ENCODE peak calls at places on chromosome 18, in five cellular contexts. Y is hepatocyte, F is mammary epithelial cell, X is PC-3, Q is IMR-90. P is an unnamed sample. For H3K4me1, the result is how much of the 10 kb centered on the place peaks cover.

GRCh38 chr18:48186861-48187260 is 222.3 kb downstream of the ZBTB7C start:
- DNase-seq in Y (no peak), F (no peak), X (no peak), Q (no peak), P (no peak)

GRCh38 chr18:32480581-32480980 is 9.9 kb upstream of the GAREM1 start:
- DNase-seq in Y (peak), F (peak), X (no peak), Q (peak), P (no peak)

GRCh38 chr18:78902795-78903435 is 76.7 kb upstream of the SALL3 start:
- DNase-seq in Y (no peak), F (no peak), X (no peak), Q (no peak), P (no peak)

GRCh38 chr18:63317556-63317946 is 2.0 kb downstream of the BCL2 start:
- DNase-seq in Y (no peak), F (no peak), X (no peak), Q (no peak), P (no peak)

GRCh38 chr18:50465211-50466153 is 90.6 kb downstream of the SKA1 start:
- DNase-seq in Y (no peak), F (peak), X (no peak), Q (no peak), P (no peak)

GRCh38 chr18:38262666-38263065 is 697.1 kb upstream of the CELF4 start:
- DNase-seq in Y (no peak), F (no peak), X (no peak), Q (no peak), P (no peak)

GRCh38 chr18:72152935-72153334 is 391.2 kb downstream of the CBLN2 start:
- DNase-seq in Y (no peak), F (no peak), X (no peak), Q (no peak), P (no peak)

GRCh38 chr18:42340423-42341009 is 385.5 kb downstream of the PIK3C3 start:
- DNase-seq in Y (no peak), F (no peak), X (no peak), Q (no peak), P (no peak)

GRCh38 chr18:11154369-11154982 is 5.1 kb upstream of the PIEZO2 start:
- DNase-seq in Y (peak), F (peak), X (peak), Q (peak), P (peak)

GRCh38 chr18:12497296-12497695 is 89.6 kb downstream of the PRELID3A start:
- DNase-seq in Y (no peak), F (peak), X (peak), Q (no peak), P (no peak)

GRCh38 chr18:62209046-62209445 is 22.0 kb downstream of the RELCH start:
- DNase-seq in Y (no peak), F (no peak), X (no peak), Q (no peak), P (peak)
- H3K4me1 ChIP-seq in Y (under half), F (under half), X (under half), Q (under half), P (under half)

GRCh38 chr18:9796933-9797549 is 88.7 kb upstream of the TXNDC2 start:
- DNase-seq in Y (no peak), F (no peak), X (peak), Q (no peak), P (no peak)
- H2AFZ ChIP-seq in Y (no peak), F (peak), X (peak), Q (no peak), P (no peak)

DNA sequence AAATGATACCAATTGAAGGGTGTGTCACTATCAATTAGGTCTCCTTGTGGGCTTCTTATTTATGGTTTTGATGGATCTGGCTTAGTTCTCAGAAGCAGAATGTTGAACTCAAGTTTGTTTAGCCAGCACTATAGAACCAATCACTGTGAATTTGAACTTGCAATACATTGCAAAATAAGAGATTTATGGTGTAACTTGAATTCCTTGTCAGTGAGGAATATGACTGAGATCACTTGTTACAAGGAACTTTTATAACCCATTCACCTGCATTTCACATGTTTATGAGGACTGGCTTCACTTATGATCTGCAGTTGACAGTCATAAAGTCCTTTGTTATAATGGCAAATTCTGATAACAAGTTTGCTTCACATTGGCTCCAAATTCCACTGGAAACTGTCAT is 9.8 kb downstream of the GATA6 start:
- DNase-seq in Y (peak), F (no peak), X (peak), Q (no peak), P (peak)
- H3K4me1 ChIP-seq in Y (under half), F (under half), X (under half), Q (under half), P (under half)

GRCh38 chr18:25348361-25349130 is 3.4 kb downstream of the ZNF521 start:
- DNase-seq in Y (no peak), F (no peak), X (no peak), Q (no peak), P (peak)
- H2AFZ ChIP-seq in Y (no peak), F (no peak), X (no peak), Q (peak), P (peak)

GRCh38 chr18:28161608-28162599 is 15.0 kb downstream of the CDH2 start:
- DNase-seq in Y (peak), F (peak), X (peak), Q (peak), P (peak)

GRCh38 chr18:28158083-28158581 is 18.8 kb downstream of the CDH2 start:
- DNase-seq in Y (no peak), F (no peak), X (no peak), Q (peak), P (peak)

GRCh38 chr18:28163201-28163778 is 13.6 kb downstream of the CDH2 start:
- DNase-seq in Y (no peak), F (no peak), X (peak), Q (peak), P (no peak)

GRCh38 chr18:28153485-28154065 is 23.4 kb downstream of the CDH2 start:
- DNase-seq in Y (no peak), F (no peak), X (no peak), Q (peak), P (peak)

GRCh38 chr18:28159055-28159454 is 17.9 kb downstream of the CDH2 start:
- DNase-seq in Y (no peak), F (no peak), X (peak), Q (no peak), P (no peak)
- H3K4me1 ChIP-seq in Y (under half), F (under half), X (under half), Q (under half), P (under half)

DNA sequence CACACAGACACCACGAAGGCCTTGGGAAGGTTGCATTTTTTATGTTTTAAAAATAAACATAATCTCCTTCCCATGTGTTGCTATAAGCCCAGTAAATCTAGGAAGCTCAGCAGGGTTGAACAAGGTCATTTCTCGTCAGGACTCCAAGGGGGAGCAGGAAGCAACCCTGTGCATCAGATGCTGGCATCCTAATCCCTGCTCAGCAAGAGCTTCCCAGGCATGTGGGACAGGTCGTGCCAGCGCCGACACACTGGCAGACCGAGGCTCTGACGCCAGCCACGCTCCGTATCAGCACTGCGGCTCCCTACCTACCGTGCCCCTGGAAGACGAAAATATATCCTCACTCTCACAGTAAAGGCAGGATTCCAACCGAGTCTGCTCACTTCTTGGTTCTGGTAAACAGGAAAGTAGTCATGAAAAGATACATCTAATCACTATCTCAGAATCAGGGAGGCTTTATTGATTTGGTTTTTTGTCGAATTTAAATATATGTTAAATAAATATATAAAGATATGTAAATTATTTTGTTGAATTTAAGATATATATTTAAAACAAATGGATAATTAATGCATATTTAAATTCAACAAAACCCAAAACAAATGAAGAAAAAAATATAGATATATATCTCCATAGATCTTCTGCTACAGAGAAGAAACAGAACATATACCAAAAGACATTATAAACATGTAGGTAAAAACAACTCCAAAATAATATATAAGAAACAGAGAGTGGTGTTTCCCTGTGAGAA is 61.4 kb downstream of the TXNL1 start:
- DNase-seq in Y (peak), F (no peak), X (peak), Q (peak), P (no peak)
- H2AFZ ChIP-seq in Y (no peak), F (no peak), X (peak), Q (peak), P (peak)

GRCh38 chr18:36825526-36825925 is 3.3 kb downstream of the TPGS2 start:
- DNase-seq in Y (no peak), F (no peak), X (no peak), Q (no peak), P (no peak)
- H3K4me1 ChIP-seq in Y (under half), F (under half), X (under half), Q (under half), P (under half)

GRCh38 chr18:7919565-7919964 is 352.4 kb downstream of the PTPRM start:
- DNase-seq in Y (no peak), F (no peak), X (peak), Q (no peak), P (no peak)

GRCh38 chr18:7924616-7925015 is 357.5 kb downstream of the PTPRM start:
- DNase-seq in Y (no peak), F (no peak), X (no peak), Q (no peak), P (no peak)

GRCh38 chr18:7923105-7923504 is 356.0 kb downstream of the PTPRM start:
- DNase-seq in Y (no peak), F (peak), X (peak), Q (no peak), P (no peak)

GRCh38 chr18:7918696-7919095 is 351.6 kb downstream of the PTPRM start:
- DNase-seq in Y (no peak), F (no peak), X (no peak), Q (no peak), P (no peak)

GRCh38 chr18:7921938-7922587 is 354.9 kb downstream of the PTPRM start:
- DNase-seq in Y (peak), F (peak), X (peak), Q (peak), P (peak)
- H2AFZ ChIP-seq in Y (no peak), F (peak), X (peak), Q (peak), P (peak)

P was measured in fibroblast of lung.